ENCODE peak calls at places on chromosomes 11 and 22, in eight cellular contexts. N is adrenal gland, C is suprapubic skin, S is right lobe of liver, Y is breast epithelium, G is lower leg skin, O is IMR-90, E is ovary. T is an unnamed sample.

GRCh38 chr22:47624277-47625012 is 862.0 kb downstream of the TBC1D22A start:
- DNase-seq in N (no peak), C (no peak), S (no peak), Y (no peak), G (no peak), O (no peak), E (no peak), T (no peak)

GRCh38 chr22:40261783-40262182 is 84.1 kb downstream of the TNRC6B start:
- DNase-seq in N (no peak), C (no peak), S (peak), Y (no peak), G (no peak), O (no peak), E (no peak), T (no peak)

GRCh38 chr11:19110290-19110689 is 6.7 kb upstream of the ZDHHC13 start:
- DNase-seq in N (peak), C (no peak), S (no peak), Y (no peak), G (no peak), O (no peak), E (no peak), T (no peak)

GRCh38 chr11:43269229-43269928 is 42.4 kb upstream of the API5 start:
- DNase-seq in N (peak), C (no peak), S (no peak), Y (no peak), G (no peak), O (no peak), E (no peak), T (no peak)

GRCh38 chr11:69274531-69275016 is 19.4 kb upstream of the MYEOV start:
- DNase-seq in N (no peak), C (no peak), S (peak), Y (peak), G (peak), O (no peak), E (no peak), T (no peak)

GRCh38 chr22:31695423-31695822 is 33.4 kb upstream of the PISD start:
- DNase-seq in N (peak), C (no peak), S (no peak), Y (no peak), G (no peak), O (no peak), E (no peak), T (no peak)

GRCh38 chr22:24001314-24001713 is 3.9 kb downstream of the GSTT4 start:
- DNase-seq in N (no peak), C (no peak), S (no peak), Y (no peak), G (no peak), O (no peak), E (no peak), T (no peak)

GRCh38 chr11:86484795-86485166 is 110.1 kb downstream of the CCDC81 start:
- DNase-seq in N (no peak), C (no peak), S (no peak), Y (no peak), G (no peak), O (no peak), E (no peak), T (no peak)

GRCh38 chr11:43419460-43419859 is 60.7 kb downstream of the TTC17 start:
- DNase-seq in N (no peak), C (no peak), S (no peak), Y (no peak), G (no peak), O (peak), E (no peak), T (no peak)

GRCh38 chr11:68581439-68581838 is 102.9 kb upstream of the GAL start:
- DNase-seq in N (no peak), C (no peak), S (no peak), Y (no peak), G (no peak), O (no peak), E (no peak), T (no peak)

GRCh38 chr11:11909727-11910126 is 68.0 kb downstream of the USP47 start:
- DNase-seq in N (no peak), C (no peak), S (no peak), Y (no peak), G (no peak), O (peak), E (no peak), T (no peak)

GRCh38 chr22:27786253-27786898 is 15.2 kb downstream of the MN1 start:
- DNase-seq in N (no peak), C (no peak), S (no peak), Y (no peak), G (no peak), O (no peak), E (no peak), T (no peak)

GRCh38 chr11:43576834-43577521 is 103.6 kb upstream of the HSD17B12 start:
- DNase-seq in N (peak), C (no peak), S (no peak), Y (no peak), G (no peak), O (peak), E (peak), T (no peak)

GRCh38 chr11:108947654-108948570 is 283.0 kb downstream of the DDX10 start:
- DNase-seq in N (no peak), C (no peak), S (no peak), Y (no peak), G (no peak), O (peak), E (no peak), T (no peak)

GRCh38 chr11:62446091-62446490 is 27.3 kb downstream of the SCGB1A1 start:
- DNase-seq in N (no peak), C (no peak), S (no peak), Y (no peak), G (no peak), O (no peak), E (peak), T (no peak)

GRCh38 chr22:20111045-20111688 is 4.7 kb upstream of the RANBP1 start:
- DNase-seq in N (no peak), C (no peak), S (peak), Y (no peak), G (no peak), O (peak), E (no peak), T (no peak)

GRCh38 chr22:22097727-22098228 is 115.2 kb upstream of the TOP3B start:
- DNase-seq in N (no peak), C (no peak), S (no peak), Y (no peak), G (no peak), O (no peak), E (no peak), T (no peak)

GRCh38 chr22:46086577-46087335 is 63.6 kb upstream of the PPARA start:
- DNase-seq in N (peak), C (peak), S (peak), Y (no peak), G (no peak), O (peak), E (no peak), T (no peak)

GRCh38 chr22:50536231-50536630 is 6.4 kb upstream of the TYMP start:
- DNase-seq in N (no peak), C (no peak), S (no peak), Y (no peak), G (no peak), O (no peak), E (no peak), T (no peak)

GRCh38 chr11:100719809-100720221 is 32.7 kb downstream of the ARHGAP42 start:
- DNase-seq in N (peak), C (no peak), S (no peak), Y (no peak), G (peak), O (peak), E (peak), T (peak)

GRCh38 chr11:47406896-47407745 is 1.3 kb upstream of the SLC39A13 start:
- DNase-seq in N (no peak), C (peak), S (no peak), Y (peak), G (no peak), O (peak), E (peak), T (no peak)

GRCh38 chr11:45736424-45736823 is 68.5 kb upstream of the SLC35C1 start:
- DNase-seq in N (no peak), C (no peak), S (peak), Y (peak), G (peak), O (peak), E (no peak), T (no peak)

GRCh38 chr11:114309517-114309916 is 13.3 kb downstream of the NNMT start:
- DNase-seq in N (no peak), C (no peak), S (no peak), Y (no peak), G (no peak), O (no peak), E (no peak), T (no peak)

GRCh38 chr11:12876340-12876739 is 132.8 kb upstream of the RASSF10 start:
- DNase-seq in N (no peak), C (no peak), S (no peak), Y (no peak), G (no peak), O (no peak), E (no peak), T (no peak)

GRCh38 chr11:86574493-86575207 is 97.8 kb downstream of the ME3 start:
- DNase-seq in N (peak), C (no peak), S (no peak), Y (no peak), G (no peak), O (no peak), E (no peak), T (no peak)

GRCh38 chr11:33857924-33858323 is 34.0 kb downstream of the LMO2 start:
- DNase-seq in N (peak), C (peak), S (peak), Y (peak), G (peak), O (peak), E (peak), T (peak)

GRCh38 chr11:114392735-114393667 is 7.3 kb downstream of the C11orf71 start:
- DNase-seq in N (no peak), C (no peak), S (no peak), Y (no peak), G (no peak), O (no peak), E (no peak), T (no peak)

GRCh38 chr22:46119729-46120419 is 30.5 kb upstream of the PPARA start:
- DNase-seq in N (peak), C (no peak), S (no peak), Y (no peak), G (no peak), O (peak), E (peak), T (no peak)

GRCh38 chr11:6667733-6668374 is 12.2 kb upstream of the DCHS1 start:
- DNase-seq in N (no peak), C (no peak), S (no peak), Y (no peak), G (no peak), O (peak), E (no peak), T (no peak)

GRCh38 chr22:36204001-36204640 is 2.5 kb upstream of the APOL4 start:
- DNase-seq in N (no peak), C (no peak), S (no peak), Y (no peak), G (no peak), O (no peak), E (no peak), T (no peak)

GRCh38 chr22:36198936-36199616 is 2.5 kb downstream of the APOL4 start:
- DNase-seq in N (no peak), C (no peak), S (no peak), Y (no peak), G (no peak), O (no peak), E (no peak), T (no peak)

GRCh38 chr22:36198482-36198881 is 3.1 kb downstream of the APOL4 start:
- DNase-seq in N (no peak), C (no peak), S (no peak), Y (no peak), G (no peak), O (no peak), E (no peak), T (no peak)

GRCh38 chr22:36204641-36205032 is 3.0 kb upstream of the APOL4 start:
- DNase-seq in N (no peak), C (no peak), S (no peak), Y (no peak), G (no peak), O (no peak), E (no peak), T (no peak)

GRCh38 chr22:36201630-36202312 is at the start of gene APOL4:
- DNase-seq in N (peak), C (peak), S (no peak), Y (peak), G (peak), O (no peak), E (peak), T (no peak)
- TF ChIP-seq POLR2A in N (no peak), C (peak), S (no peak), Y (no peak), G (no peak), O (no peak), E (no peak), T (no peak)

GRCh38 chr11:65491614-65492386 is 7.0 kb upstream of the MALAT1 start:
- DNase-seq in N (peak), C (peak), S (peak), Y (peak), G (peak), O (peak), E (peak), T (no peak)
- TF ChIP-seq POLR2A in N (peak), C (peak), S (no peak), Y (no peak), G (no peak), O (peak), E (no peak), T (peak)

DNA sequence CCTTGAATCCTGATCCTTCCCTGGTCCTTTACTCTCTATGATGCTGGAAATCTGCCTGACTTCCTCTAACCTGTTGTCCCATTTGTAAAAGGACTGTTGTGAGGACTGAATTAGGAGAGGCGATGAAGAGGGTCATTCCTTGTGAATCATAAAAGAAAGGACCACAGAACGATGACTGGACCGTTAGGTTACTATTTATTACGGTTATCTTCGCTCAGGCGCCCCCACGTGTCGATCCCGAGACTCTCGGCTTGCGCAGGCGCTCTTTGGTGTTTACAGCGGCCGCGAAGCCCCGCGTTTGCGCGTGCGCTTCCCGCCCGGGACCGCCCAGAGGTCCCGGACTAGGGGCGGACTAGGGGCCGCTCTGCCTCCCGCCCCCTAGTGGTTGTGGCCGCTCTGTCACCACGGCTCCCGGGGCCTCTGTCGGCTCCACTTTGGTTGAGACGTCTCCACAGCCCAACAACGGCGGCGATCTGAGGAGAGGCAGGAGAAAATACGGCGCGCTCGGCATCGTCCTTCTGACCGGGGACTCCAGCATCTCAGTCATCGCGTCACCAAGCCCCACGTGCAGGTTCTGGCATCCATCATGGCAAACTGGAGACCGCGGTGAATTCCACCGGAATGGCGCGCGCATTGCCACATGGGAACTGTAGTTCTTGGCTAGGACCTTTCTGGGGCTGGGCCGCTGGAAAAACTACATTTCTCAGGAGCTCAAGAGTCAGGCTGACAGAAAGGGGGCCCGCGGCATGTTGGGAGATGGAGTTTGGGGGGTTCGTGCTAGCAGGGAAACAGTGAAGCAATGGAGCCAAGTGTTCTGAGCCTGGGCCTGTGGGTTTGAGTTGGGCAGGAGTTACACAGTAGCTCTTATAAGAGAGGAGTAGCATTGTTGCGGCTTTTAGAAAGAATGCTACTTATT is at the start of gene STARD10:
- DNase-seq in N (peak), C (peak), S (peak), Y (peak), G (peak), O (peak), E (peak), T (peak)
- TF ChIP-seq POLR2A in N (peak), C (peak), S (no peak), Y (no peak), G (no peak), O (no peak), E (peak), T (peak)

DNA sequence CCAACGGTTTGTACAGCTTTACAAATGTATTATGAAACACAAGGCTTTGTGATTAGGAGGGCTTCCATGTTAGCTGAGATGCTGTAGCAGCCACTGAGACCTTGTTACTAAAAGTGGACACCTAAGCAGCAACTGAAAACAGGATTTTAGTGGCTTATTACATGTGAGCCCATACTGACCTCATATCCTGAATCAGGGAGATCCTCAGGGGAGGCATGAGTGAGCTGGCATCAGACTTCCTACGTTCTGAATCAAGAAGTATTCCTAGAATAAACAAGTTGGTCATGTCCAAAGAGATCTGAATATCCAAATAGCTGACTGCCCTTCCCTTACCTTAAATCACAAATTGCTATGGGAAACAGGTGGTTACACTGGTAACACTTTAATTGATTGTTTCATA is 59.1 kb upstream of the SCUBE2 start:
- DNase-seq in N (no peak), C (no peak), S (no peak), Y (no peak), G (no peak), O (peak), E (no peak), T (no peak)
- TF ChIP-seq POLR2A in N (no peak), C (no peak), S (no peak), Y (no peak), G (no peak), O (no peak), E (no peak), T (no peak)

GRCh38 chr11:103097279-103097678 is 5.3 kb upstream of the DCUN1D5 start:
- DNase-seq in N (no peak), C (no peak), S (no peak), Y (no peak), G (no peak), O (no peak), E (no peak), T (no peak)

GRCh38 chr11:103091024-103091423 is 936 bp downstream of the DCUN1D5 start:
- DNase-seq in N (no peak), C (no peak), S (no peak), Y (no peak), G (no peak), O (peak), E (no peak), T (no peak)

GRCh38 chr11:103091441-103091809 is 535 bp downstream of the DCUN1D5 start:
- DNase-seq in N (peak), C (peak), S (peak), Y (no peak), G (no peak), O (peak), E (peak), T (peak)

GRCh38 chr11:103086461-103086860 is 5.5 kb downstream of the DCUN1D5 start:
- DNase-seq in N (no peak), C (no peak), S (no peak), Y (no peak), G (no peak), O (peak), E (no peak), T (no peak)

GRCh38 chr11:103091810-103092524 is at the start of gene DCUN1D5:
- DNase-seq in N (peak), C (peak), S (peak), Y (peak), G (peak), O (peak), E (peak), T (peak)
- TF ChIP-seq POLR2A in N (peak), C (peak), S (peak), Y (peak), G (no peak), O (peak), E (peak), T (peak)

DNA sequence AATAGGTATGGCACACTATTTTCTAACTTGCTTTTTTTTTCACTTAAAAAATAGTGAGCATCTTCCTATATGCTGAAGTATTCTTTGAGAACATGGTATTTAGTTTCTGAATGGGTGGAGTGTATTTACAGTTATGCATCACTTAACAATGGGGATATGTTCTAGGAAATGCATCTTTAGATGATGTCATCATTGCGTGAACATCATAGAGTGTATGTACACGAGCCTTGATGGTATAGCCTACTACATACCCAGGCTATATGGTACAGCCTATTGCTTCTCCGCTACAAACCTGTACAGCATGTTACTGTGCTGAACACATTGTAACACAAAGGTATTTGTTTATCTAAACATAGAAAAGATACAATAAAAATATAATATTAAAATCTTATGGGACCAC is 124.3 kb upstream of the ASPHD2 start:
- DNase-seq in N (no peak), C (no peak), S (no peak), Y (no peak), G (no peak), O (no peak), E (no peak), T (no peak)
- TF ChIP-seq POLR2A in N (no peak), C (no peak), S (no peak), Y (no peak), G (no peak), O (no peak), E (no peak), T (no peak)

T was measured in H54.